ENCODE peak calls at places on chromosomes 7 and 10, in five cellular contexts. H, L, O, S and E are unnamed samples.

GRCh38 chr7:93921190-93921585 is 347 bp upstream of the GNG11 start:
- DNase-seq in H (no peak), L (no peak), O (no peak), S (no peak), E (no peak)

GRCh38 chr10:111316607-111317006 is 239.8 kb downstream of the ADRA2A start:
- DNase-seq in H (no peak), L (no peak), O (no peak), S (no peak), E (no peak)

GRCh38 chr7:91005024-91005423 is 259.2 kb upstream of the FZD1 start:
- DNase-seq in H (no peak), L (no peak), O (no peak), S (no peak), E (no peak)

GRCh38 chr10:84428711-84429110 is 100.3 kb downstream of the CCSER2 start:
- DNase-seq in H (no peak), L (no peak), O (no peak), S (peak), E (no peak)

GRCh38 chr7:115387168-115387567 is 465.3 kb downstream of the MDFIC start:
- DNase-seq in H (no peak), L (no peak), O (no peak), S (no peak), E (no peak)

GRCh38 chr10:29646238-29646902 is 11.6 kb upstream of the SVIL start:
- DNase-seq in H (no peak), L (no peak), O (no peak), S (peak), E (peak)

GRCh38 chr10:24262929-24263653 is 54.2 kb downstream of the KIAA1217 start:
- DNase-seq in H (no peak), L (no peak), O (no peak), S (peak), E (no peak)

GRCh38 chr7:122887198-122887597 is 938 bp upstream of the CADPS2 start:
- DNase-seq in H (peak), L (peak), O (peak), S (peak), E (no peak)

GRCh38 chr7:104643587-104644217 is 315.3 kb downstream of the LHFPL3 start:
- DNase-seq in H (peak), L (no peak), O (no peak), S (peak), E (no peak)

GRCh38 chr10:16809074-16809718 is 8.0 kb downstream of the RSU1 start:
- DNase-seq in H (peak), L (peak), O (no peak), S (peak), E (no peak)

GRCh38 chr10:3786295-3786981 is 1.4 kb upstream of the KLF6 start:
- DNase-seq in H (peak), L (no peak), O (no peak), S (peak), E (no peak)

GRCh38 chr10:124005991-124006392 is 87.4 kb downstream of the CHST15 start:
- DNase-seq in H (no peak), L (no peak), O (no peak), S (peak), E (no peak)

GRCh38 chr7:77321300-77321699 is 94.8 kb downstream of the GSAP start:
- DNase-seq in H (peak), L (no peak), O (no peak), S (no peak), E (no peak)

GRCh38 chr7:148650232-148650858 is 48.4 kb upstream of the CUL1 start:
- DNase-seq in H (peak), L (no peak), O (no peak), S (peak), E (no peak)

GRCh38 chr7:50449881-50450690 is at the start of gene FIGNL1:
- DNase-seq in H (peak), L (peak), O (peak), S (peak), E (peak)

GRCh38 chr7:2598175-2598823 is 33.5 kb upstream of the TTYH3 start:
- DNase-seq in H (no peak), L (no peak), O (peak), S (no peak), E (no peak)

GRCh38 chr10:60359066-60359465 is 30.6 kb downstream of the ANK3 start:
- DNase-seq in H (no peak), L (no peak), O (no peak), S (no peak), E (no peak)
- H3K4me3 ChIP-seq in H (no peak), L (no peak), O (no peak), S (no peak), E (no peak)

DNA sequence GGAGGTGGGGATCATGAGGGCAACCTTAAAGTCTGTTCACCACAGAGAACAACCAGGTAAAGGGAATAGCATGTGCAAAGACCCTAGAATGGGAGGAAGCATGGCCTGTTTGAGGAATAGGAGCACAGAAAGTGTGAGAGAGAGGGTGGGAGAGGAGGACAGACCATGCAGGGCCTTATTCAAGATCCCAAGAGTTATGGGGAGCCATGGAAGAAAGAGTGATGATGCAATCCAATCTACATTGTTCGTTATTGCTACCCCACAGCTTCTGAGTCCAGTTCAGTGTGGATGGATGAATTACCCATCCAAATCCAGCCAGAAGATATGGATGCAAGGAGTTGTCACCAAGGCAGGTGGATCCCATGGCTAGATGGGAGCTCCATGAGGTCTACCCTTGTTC is 7.8 kb upstream of the EIF4EBP2 start:
- DNase-seq in H (no peak), L (no peak), O (no peak), S (no peak), E (no peak)
- H3K4me3 ChIP-seq in H (no peak), L (no peak), O (no peak), S (no peak), E (no peak)

DNA sequence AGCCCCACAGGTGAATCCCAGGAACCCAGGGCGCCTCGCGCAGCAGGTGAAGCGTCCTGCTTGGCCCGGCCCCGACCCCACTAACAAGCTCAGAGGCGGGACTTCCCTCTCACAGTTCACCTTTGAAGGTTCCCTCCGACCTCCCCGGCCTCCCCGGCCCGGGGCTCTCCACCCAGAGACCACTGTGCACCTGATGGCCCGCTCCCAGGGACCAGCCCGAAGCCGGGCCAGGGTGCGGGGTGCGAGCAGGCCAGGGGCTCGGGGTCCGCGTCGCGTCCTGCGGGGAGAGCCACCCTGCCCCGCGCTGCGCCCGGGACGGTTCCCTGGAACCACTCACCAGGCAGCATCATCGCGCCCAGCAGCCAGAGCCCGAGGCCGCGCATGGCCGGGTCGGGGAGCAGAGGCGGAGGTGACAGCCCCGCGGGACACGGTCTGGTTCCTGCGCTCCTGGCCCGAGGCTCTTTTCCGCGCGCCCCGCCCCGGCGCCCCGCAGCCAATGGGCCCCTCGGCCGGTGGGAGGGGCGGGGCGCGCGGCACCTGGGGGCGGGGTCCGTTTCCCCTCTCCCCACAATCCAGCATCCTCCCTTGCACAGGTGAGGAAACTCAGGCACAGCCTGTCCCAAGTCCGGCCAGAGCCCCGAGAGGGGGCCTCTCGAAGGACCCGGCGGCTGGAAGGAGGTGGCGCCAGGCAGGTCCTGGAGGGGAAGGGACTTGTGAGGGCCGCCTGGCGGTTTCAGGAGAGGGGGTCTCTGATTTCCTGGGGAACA is at the start of gene ADAM8:
- DNase-seq in H (peak), L (no peak), O (no peak), S (no peak), E (no peak)
- H3K4me3 ChIP-seq in H (peak), L (no peak), O (peak), S (no peak), E (peak)

DNA sequence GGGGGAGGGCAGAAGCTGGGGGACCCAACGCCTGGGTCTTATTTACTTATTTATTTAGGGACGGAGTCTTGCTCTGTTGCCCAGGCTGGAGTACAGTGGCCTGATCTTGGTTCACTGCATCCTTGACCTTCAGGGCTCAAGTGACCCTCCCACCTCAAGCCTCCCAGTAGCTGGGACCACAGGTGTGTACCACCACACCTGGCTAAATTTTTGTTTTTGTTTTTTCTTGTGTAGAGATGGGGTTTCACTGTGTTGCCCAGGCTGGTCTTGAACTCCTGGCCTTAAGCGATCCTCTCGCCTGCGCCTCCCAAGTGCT is 1.7 kb upstream of the MOGAT3 start:
- DNase-seq in H (no peak), L (no peak), O (no peak), S (no peak), E (no peak)
- H3K4me3 ChIP-seq in H (no peak), L (no peak), O (no peak), S (no peak), E (no peak)